ENCODE peak calls at places on chromosomes 4 and X, in seven cellular contexts. W, D, V, I, Y, T and K are unnamed samples.
A peak's percentile ranks its signal among the peaks of the same experiment; 100 is the strongest.

GRCh38 chr4:66991521-66991920 is 553.8 kb downstream of the CENPC start:
- DNase-seq in Y (no peak), I (no peak), D (no peak), W (no peak), V (no peak), T (peak; percentile 9), K (no peak)

GRCh38 chrX:63475200-63475599 is 124.1 kb upstream of the SPIN4 start:
- DNase-seq in D (no peak), I (no peak), T (no peak), V (no peak), W (no peak), Y (no peak), K (peak; percentile 4)

GRCh38 chr4:104334410-104334809 is 160.3 kb downstream of the CXXC4 start:
- DNase-seq in T (no peak), I (no peak), W (no peak), Y (no peak), V (no peak), D (no peak), K (no peak)

GRCh38 chr4:55635760-55636621 is at the start of gene NMU:
- DNase-seq in W (no peak), I (peak; percentile 66), T (no peak), D (peak; percentile 67), V (peak; percentile 76), Y (peak; percentile 74), K (peak; percentile 82)

GRCh38 chr4:184641022-184641421 is 8.2 kb downstream of the CASP3 start:
- DNase-seq in D (no peak), V (no peak), T (no peak), Y (no peak), I (no peak), W (no peak), K (no peak)

GRCh38 chrX:132883358-132883908 is 75.0 kb downstream of the HS6ST2 start:
- DNase-seq in I (no peak), T (no peak), Y (no peak), W (no peak), D (no peak), V (no peak), K (no peak)

GRCh38 chr4:175947117-175947722 is 118.4 kb upstream of the WDR17 start:
- DNase-seq in D (peak; percentile 41), Y (no peak), W (no peak), V (no peak), I (no peak), T (no peak), K (peak; percentile 42)

GRCh38 chr4:188452097-188452496 is 312.9 kb downstream of the TRIML1 start:
- DNase-seq in V (no peak), T (no peak), Y (no peak), I (no peak), D (no peak), W (no peak), K (no peak)

GRCh38 chrX:101904996-101905395 is 26.8 kb downstream of the ZMAT1 start:
- DNase-seq in I (no peak), Y (no peak), D (no peak), V (no peak), T (no peak), W (no peak), K (no peak)

GRCh38 chr4:158824425-158825274 is 55.8 kb downstream of the FNIP2 start:
- DNase-seq in V (no peak), Y (no peak), W (no peak), D (no peak), T (no peak), I (no peak), K (no peak)

GRCh38 chr4:71677568-71677967 is 106.3 kb downstream of the GC start:
- DNase-seq in Y (no peak), T (no peak), V (no peak), W (no peak), D (no peak), I (no peak), K (no peak)

GRCh38 chr4:138909605-138910004 is 106.0 kb upstream of the NOCT start:
- DNase-seq in Y (no peak), T (no peak), I (no peak), W (no peak), D (no peak), V (no peak), K (no peak)

GRCh38 chrX:48520976-48521352 is 644 bp upstream of the EBP start:
- DNase-seq in W (no peak), D (no peak), V (no peak), Y (no peak), I (no peak), T (no peak), K (no peak)
- TF ChIP-seq CTCF in W (no peak), D (no peak), V (no peak), Y (no peak), I (no peak), T (no peak), K (no peak)

GRCh38 chr4:82900016-82900334 is 560 bp upstream of the THAP9 start:
- DNase-seq in Y (no peak), W (no peak), V (no peak), I (no peak), T (no peak), D (peak; percentile 40), K (no peak)

GRCh38 chr4:82896755-82897154 is 3.8 kb upstream of the THAP9 start:
- DNase-seq in Y (no peak), D (no peak), V (no peak), W (no peak), I (no peak), T (no peak), K (no peak)

GRCh38 chr4:82900335-82901128 is at the start of gene THAP9:
- DNase-seq in W (peak; percentile 97), Y (peak; percentile 93), T (peak; percentile 99), V (peak; percentile 96), I (peak; percentile 99), D (peak; percentile 99), K (peak; percentile 99)

GRCh38 chr4:82899339-82899738 is 1.2 kb upstream of the THAP9 start:
- DNase-seq in D (no peak), I (no peak), V (no peak), Y (no peak), T (no peak), W (no peak), K (no peak)

DNA sequence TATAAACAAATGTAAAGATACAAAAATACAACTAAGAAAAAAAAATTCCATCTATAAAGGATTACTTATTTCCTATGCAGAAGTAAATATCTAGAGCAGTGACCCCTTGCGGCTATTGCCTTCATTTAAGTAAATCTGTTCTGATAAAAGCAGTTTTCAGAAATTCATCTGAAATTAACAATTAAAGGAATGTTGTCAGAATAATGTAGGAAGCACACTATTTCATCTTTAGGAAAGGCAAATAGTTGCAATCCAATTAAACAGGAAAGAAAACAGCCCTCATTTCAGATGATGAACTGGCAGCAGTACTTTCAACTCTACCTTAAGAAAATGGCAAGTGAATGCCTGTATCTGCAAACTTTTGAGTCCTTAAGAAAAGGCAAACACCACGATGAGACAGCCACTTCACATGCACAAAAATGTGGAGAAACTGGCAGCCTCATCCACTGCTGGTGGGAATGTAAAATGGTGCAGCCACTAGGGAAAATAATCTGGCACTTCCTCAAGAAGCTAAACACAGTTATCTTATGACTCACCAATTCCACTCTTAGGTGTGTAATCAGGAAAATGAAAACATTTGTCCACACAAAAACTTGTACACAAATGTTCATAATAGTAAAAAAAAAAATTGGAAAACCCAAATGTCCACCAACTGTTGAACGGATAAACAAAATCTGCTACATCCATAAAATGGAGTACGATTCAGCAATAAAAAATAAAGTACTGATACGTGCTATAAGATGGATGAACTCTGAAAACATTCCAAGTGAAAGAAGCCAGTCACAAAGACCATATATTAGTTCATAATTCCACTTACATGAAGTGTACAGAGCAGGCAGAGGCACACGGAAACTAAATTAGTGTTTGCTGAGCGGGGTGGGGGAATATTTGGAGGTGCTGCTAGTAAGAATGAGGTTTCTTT is 2.0 kb upstream of the THAP9 start:
- DNase-seq in D (peak; percentile 61), W (no peak), Y (peak; percentile 32), T (peak; percentile 89), I (no peak), V (no peak), K (peak; percentile 58)
- TF ChIP-seq CTCF in D (peak; percentile 46), W (no peak), Y (peak; percentile 58), T (peak; percentile 30), I (peak; percentile 88), V (no peak), K (peak; percentile 43)

DNA sequence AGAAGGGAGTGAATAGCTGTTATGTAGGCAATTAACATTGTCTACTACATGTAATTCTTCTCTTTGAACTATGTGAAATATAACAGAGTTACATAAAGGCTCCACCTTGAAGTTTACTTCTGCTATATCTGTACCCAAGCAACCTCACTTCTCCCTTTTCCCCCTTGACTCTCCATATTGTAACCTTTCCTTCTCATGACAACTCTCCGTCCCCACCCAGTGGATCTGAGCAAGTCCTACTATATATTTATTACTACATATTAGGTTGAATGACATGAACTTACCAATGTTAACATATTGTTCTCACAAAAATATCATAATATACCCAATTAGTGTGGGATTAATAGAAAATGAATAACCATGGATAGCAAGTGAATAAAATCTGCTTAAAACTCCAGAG is 93.2 kb upstream of the ATP8A1 start:
- DNase-seq in V (no peak), I (no peak), D (peak; percentile 16), Y (no peak), W (no peak), T (no peak), K (peak; percentile 38)
- TF ChIP-seq CTCF in V (no peak), I (peak; percentile 10), D (peak; percentile 33), Y (no peak), W (no peak), T (peak; percentile 7), K (no peak)

GRCh38 chr4:3305610-3306371 is 13.0 kb downstream of the RGS12 start:
- DNase-seq in V (peak; percentile 8), W (no peak), Y (no peak), T (no peak), I (peak; percentile 23), D (no peak), K (peak; percentile 13)

GRCh38 chr4:3303840-3304715 is 11.3 kb downstream of the RGS12 start:
- DNase-seq in W (no peak), D (no peak), T (no peak), Y (no peak), I (no peak), V (no peak), K (no peak)

GRCh38 chr4:3306465-3306864 is 13.6 kb downstream of the RGS12 start:
- DNase-seq in V (no peak), W (no peak), Y (no peak), D (no peak), I (no peak), T (no peak), K (no peak)

GRCh38 chr4:3303445-3303824 is 10.6 kb downstream of the RGS12 start:
- DNase-seq in V (no peak), T (no peak), D (no peak), W (no peak), I (no peak), Y (no peak), K (no peak)

DNA sequence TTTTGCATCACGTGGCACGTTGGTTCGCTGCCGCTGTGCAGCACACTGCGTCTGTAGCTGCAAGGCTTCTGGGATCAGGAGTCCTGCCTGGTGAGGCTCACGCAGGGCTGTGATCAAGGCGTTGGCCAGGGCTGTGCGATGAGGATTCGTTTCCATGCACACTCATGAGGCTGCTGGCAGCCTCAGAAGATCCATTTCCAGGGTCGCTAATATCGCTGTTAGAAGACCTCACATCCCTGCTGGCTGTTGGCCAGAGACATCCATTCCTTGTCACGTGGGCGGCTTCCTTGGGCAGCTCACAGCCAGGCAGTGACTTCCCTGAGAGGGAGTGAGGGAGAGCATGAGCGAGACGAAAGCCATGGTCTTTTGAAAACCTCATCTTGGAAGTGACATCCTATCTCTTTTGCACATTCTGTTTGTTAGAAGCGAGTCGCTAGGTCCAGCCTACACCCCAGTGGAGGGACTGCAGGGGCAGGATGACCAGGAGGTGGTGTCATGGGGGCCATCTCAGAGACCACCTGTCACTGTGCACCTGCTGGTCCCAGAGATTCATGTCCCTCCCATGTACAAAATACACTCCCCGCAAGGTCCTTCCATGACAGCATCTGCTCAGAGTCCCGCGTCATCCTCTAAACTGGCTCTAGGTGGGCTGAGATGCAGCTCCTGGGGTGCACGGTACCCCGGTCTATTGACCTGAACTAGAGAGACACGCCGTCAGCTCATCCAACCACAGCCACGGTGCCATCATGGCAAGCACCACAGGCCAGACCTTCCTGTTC is 12.2 kb downstream of the RGS12 start:
- DNase-seq in W (peak; percentile 50), D (peak; percentile 40), Y (no peak), I (no peak), T (no peak), V (peak; percentile 3), K (no peak)
- TF ChIP-seq CTCF in W (no peak), D (no peak), Y (no peak), I (no peak), T (no peak), V (no peak), K (no peak)